ENCODE peak calls at places on chromosome 15, in five cellular contexts. L is astrocyte of the spinal cord, T is endodermal cell, U is cardiac muscle cell, S is lower lobe of right lung. C is an unnamed sample.

GRCh38 chr15:48929611-48930170 is 34.0 kb downstream of the SHC4 start:
- DNase-seq in L (no peak), S (no peak), U (no peak), T (no peak), C (no peak)

GRCh38 chr15:66644815-66645345 is 57.2 kb upstream of the SMAD6 start:
- DNase-seq in S (no peak), U (peak), L (peak), T (no peak), C (no peak)

GRCh38 chr15:52234596-52235541 is 43.7 kb upstream of the GNB5 start:
- DNase-seq in S (no peak), T (no peak), L (no peak), U (no peak), C (peak)

GRCh38 chr15:35888815-35889214 is 342.9 kb upstream of the DPH6 start:
- DNase-seq in U (no peak), T (no peak), L (no peak), S (no peak), C (no peak)

GRCh38 chr15:61527836-61528589 is 298.9 kb upstream of the RORA start:
- DNase-seq in L (no peak), S (no peak), T (peak), U (no peak), C (no peak)

GRCh38 chr15:80247320-80247719 is 4.7 kb downstream of the CTXND1 start:
- DNase-seq in S (no peak), L (no peak), T (no peak), U (no peak), C (no peak)

GRCh38 chr15:48577495-48577894 is 68.0 kb downstream of the FBN1 start:
- DNase-seq in T (no peak), L (no peak), U (no peak), S (no peak), C (no peak)

GRCh38 chr15:80099246-80099645 is 39.8 kb downstream of the ZFAND6 start:
- DNase-seq in T (no peak), U (no peak), L (no peak), S (no peak), C (peak)

GRCh38 chr15:67024322-67024997 is 40.9 kb upstream of the SMAD3 start:
- DNase-seq in L (peak), U (peak), S (peak), T (no peak), C (no peak)

GRCh38 chr15:47157827-47158226 is 559.5 kb upstream of the SEMA6D start:
- DNase-seq in U (no peak), L (no peak), T (no peak), S (no peak), C (no peak)

GRCh38 chr15:90934256-90934948 is 683 bp upstream of the UNC45A start:
- DNase-seq in S (peak), U (peak), T (peak), L (peak), C (peak)

GRCh38 chr15:90557651-90558084 is 27.9 kb downstream of the CRTC3 start:
- DNase-seq in U (peak), L (peak), S (peak), T (no peak), C (no peak)

GRCh38 chr15:81312790-81313543 is 11.0 kb downstream of the STARD5 start:
- DNase-seq in S (peak), L (peak), T (no peak), U (peak), C (no peak)

GRCh38 chr15:43939070-43939469 is 112.3 kb downstream of the WDR76 start:
- DNase-seq in T (peak), L (peak), U (peak), S (no peak), C (peak)
- TF ChIP-seq CTCF in T (peak), L (peak), U (peak), S (peak), C (peak)

GRCh38 chr15:37136666-37137065 is 36.3 kb upstream of the MEIS2 start:
- DNase-seq in L (no peak), T (no peak), S (no peak), U (no peak), C (no peak)

GRCh38 chr15:37134699-37135131 is 34.4 kb upstream of the MEIS2 start:
- DNase-seq in U (peak), L (peak), S (no peak), T (no peak), C (no peak)

GRCh38 chr15:37133619-37134018 is 33.3 kb upstream of the MEIS2 start:
- DNase-seq in S (no peak), L (peak), U (peak), T (no peak), C (no peak)

GRCh38 chr15:37134244-37134643 is 33.9 kb upstream of the MEIS2 start:
- DNase-seq in S (no peak), U (no peak), T (no peak), L (no peak), C (no peak)

DNA sequence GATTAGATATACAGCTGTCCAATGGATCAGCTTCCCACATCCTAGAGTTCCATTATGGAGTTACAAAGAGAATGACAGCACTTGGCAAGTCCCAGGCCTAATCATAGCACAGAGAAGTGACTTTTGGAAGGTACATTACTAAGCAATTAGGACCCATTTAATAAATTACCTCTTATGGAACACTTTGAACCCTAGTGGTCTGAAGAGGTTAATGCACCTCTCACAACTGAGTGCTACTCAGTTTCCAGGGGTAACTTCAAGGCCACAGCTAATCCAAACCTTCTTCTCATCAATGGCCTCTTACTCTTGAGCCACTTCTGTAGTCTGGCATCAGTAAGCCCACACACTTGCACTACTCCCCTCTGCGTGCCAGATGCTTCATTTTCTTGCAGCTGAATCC is 34.9 kb upstream of the MEIS2 start:
- DNase-seq in U (no peak), T (peak), L (no peak), S (no peak), C (no peak)
- TF ChIP-seq CTCF in U (peak), T (peak), L (peak), S (peak), C (peak)

DNA sequence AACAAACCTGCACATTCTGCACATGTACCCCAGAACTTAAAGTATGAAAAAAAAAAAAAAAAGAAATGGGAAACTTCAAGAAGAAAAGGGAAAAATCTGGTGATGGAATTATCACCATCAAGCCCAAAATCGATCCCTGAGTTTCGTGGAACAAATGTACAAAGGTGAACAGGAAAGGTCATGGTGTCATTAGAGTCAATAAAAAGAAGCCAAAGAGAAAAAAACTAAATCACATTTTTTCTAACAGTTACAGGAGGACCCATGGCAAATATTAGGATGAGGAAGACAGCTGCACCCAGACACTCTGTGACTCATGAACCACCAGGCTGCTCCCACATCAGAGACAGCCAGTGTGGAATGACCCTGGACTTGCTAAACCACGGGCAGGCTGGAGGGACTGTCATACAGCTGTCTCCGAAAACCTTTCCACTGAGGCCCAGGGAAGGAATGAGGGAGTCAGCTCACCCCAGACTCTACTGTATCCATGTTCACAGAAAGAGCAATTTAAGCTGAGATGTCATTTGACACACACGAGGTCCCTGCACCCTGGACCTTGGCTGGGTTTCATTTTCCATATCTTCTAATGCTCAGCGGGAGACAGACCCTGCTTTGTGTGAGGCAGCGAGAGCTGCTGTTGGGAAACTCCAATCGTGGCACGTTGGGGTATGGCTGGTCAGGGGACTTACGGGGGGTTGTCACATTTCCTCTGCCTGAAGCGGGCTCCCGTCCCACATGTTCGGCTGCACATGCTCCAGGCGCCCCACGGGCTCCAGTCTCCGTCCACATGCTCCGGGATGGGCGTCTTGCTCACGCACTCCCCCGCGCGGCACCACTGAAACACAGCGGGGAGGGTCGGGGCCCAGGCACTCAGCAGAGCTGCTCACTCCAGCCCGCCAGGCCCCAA is 210.2 kb downstream of the ADAMTS17 start:
- DNase-seq in L (peak), T (peak), S (peak), U (peak), C (peak)
- TF ChIP-seq CTCF in L (peak), T (peak), S (peak), U (peak), C (no peak)

GRCh38 chr15:39438795-39439577 is 141.9 kb upstream of the THBS1 start:
- DNase-seq in L (no peak), U (peak), T (no peak), S (peak), C (no peak)
- TF ChIP-seq CTCF in L (no peak), U (peak), T (peak), S (no peak), C (no peak)

GRCh38 chr15:59746777-59747176 is 57.7 kb upstream of the BNIP2 start:
- DNase-seq in T (no peak), S (no peak), U (no peak), L (no peak), C (no peak)

DNA sequence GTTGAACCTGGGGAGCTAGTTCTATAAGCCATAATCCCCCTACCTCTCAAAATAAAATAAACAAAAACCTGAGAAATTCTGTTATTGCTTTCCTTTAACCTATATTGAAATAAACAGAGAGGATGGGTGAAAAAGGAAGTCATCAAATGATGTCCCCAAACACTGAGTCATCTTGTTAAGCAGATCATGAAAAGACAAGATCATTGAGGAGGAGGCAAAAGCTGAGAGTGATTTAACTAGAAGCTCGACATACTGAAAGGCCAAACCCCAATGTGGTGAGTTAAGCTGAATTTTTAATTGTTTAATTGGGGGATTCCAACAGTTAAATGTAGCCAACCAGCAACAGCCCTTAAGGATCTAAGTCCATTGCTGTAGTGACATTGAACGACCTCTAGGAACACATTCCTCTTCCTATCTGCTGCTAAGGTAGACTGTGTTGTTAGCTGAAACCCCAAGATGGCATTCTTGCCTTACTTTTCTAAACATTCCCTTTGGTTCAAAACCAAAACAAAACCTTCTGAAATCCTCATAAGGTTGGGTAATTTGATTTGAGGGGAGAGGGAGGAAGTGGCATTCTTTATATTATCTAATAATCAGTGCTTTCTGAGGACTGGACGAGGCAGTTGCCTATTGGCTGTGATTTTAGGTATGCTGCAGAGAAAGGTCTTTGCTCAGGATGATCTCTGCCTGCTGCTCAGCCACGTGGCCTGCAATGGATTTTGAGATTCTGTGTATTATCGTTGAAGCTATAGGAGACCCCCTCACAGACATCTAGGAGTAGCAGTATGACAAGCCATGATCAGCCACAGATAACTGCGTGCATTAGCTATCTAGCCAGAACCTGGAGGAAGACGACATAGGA is 62.7 kb upstream of the BNIP2 start:
- DNase-seq in L (no peak), S (no peak), T (no peak), U (peak), C (no peak)
- TF ChIP-seq CTCF in L (peak), S (peak), T (peak), U (peak), C (no peak)

GRCh38 chr15:57973534-57973933 is 92.0 kb downstream of the ALDH1A2 start:
- DNase-seq in L (no peak), S (no peak), T (no peak), U (no peak), C (no peak)
- TF ChIP-seq CTCF in L (no peak), S (no peak), T (no peak), U (no peak), C (no peak)

DNA sequence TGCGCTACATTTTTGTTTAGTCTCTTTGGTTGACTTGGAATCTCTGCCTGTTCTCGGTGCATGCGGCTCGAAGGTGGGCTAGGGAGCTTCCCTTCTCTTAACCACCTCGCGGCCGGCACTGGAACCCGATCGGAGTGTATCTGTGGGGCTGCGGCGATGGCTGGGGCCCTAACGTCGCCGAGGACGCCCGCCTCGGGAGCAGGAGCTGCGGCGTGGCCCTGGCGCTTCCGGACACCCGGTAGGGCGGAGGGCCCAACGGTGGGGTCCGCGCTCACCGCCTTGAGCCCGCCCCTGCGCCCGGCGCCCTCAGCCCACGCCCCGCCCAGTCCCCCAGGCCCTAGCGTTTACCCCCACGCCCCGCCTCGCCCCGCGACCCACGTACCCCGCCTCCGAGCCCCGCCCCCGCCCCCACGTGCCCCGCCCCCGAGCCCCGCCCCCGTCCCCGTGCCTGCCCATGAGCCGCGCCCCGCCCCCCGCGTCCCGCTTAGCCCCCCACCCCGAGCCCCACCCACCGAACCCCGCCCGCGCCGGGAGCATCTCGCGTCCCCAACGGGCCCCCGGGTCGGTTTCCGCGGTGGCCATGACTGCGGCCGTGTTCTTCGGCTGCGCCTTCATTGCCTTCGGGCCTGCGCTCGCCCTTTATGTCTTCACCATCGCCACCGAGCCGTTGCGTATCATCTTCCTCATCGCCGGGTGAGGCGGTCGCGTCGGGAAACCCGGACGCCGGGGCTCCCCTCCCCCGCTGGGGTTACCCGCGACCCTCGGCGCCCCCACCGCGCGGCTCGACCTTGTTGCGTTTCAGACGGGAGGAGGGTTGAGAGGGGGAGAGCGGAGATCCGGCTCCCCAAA is at the start of gene APH1B:
- DNase-seq in L (peak), T (peak), S (peak), U (peak), C (peak)
- TF ChIP-seq CTCF in L (no peak), T (peak), S (no peak), U (no peak), C (no peak)

DNA sequence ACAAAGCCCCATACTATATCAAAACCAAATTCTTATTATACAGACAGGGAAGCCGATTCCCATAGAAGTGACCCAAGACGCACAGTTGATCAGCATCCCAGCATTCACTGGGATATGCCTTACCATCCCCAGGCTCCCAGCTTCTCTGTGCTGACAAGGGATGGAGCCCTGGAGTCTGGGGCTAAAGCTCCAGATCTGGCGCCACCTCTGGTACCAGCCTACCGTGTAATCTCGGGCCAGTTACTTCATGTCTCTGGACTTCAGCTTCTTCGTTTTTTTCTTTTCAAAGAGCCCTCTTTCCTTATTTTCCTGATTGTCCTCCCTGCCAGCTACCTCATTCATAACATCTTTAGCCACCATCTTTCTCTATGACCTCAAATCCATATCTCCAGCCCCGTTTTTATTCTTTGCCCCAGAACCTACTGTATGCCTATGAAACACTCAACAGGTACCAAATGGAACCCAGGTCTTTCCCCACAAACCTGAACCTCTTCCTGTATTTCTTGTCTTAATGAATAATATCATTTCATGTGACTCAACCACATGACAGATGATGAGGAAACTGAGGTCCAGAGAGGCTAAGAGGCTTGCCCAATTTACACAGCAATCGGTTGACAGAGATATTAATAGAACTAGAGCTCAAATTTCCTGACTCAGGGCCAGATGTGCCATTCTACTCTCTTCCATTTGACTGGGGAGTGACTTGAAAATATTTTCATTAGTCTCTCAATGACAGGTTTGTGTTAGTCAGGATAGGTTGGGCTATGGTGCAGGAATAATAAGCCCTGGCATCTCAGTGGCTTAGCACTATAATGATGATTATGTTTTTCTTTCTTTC is 85.4 kb upstream of the TLE3 start:
- DNase-seq in L (no peak), S (no peak), T (peak), U (no peak), C (no peak)
- TF ChIP-seq CTCF in L (peak), S (no peak), T (peak), U (peak), C (no peak)

C was measured in GM10248.